ENCODE peak calls at places on chromosomes 11 and 22, in seven cellular contexts. H, O, T, M, A, E and W are unnamed samples.

GRCh38 chr11:57429946-57430345 is 3.0 kb upstream of the SLC43A3 start:
- DNase-seq in E (no peak), M (no peak), H (no peak), T (no peak), O (no peak), A (no peak), W (no peak)

GRCh38 chr11:119920666-119921065 is 191.7 kb upstream of the NECTIN1 start:
- DNase-seq in T (no peak), O (no peak), A (no peak), M (no peak), H (no peak), E (no peak), W (no peak)

GRCh38 chr22:37746366-37747089 is 49.7 kb downstream of the TRIOBP start:
- DNase-seq in A (no peak), T (no peak), H (no peak), M (peak; percentile 55), O (peak; percentile 53), E (no peak), W (peak; percentile 50)

GRCh38 chr22:17486313-17486712 is 77.0 kb upstream of the SLC25A18 start:
- DNase-seq in H (peak; percentile 59), M (peak; percentile 11), T (no peak), E (no peak), O (no peak), A (peak; percentile 8), W (no peak)

GRCh38 chr11:124961972-124962609 is 8.1 kb downstream of the CCDC15 start:
- DNase-seq in M (peak; percentile 60), T (peak; percentile 51), H (peak; percentile 77), E (no peak), A (peak; percentile 78), O (no peak), W (peak; percentile 19)

GRCh38 chr11:121521145-121522042 is 68.6 kb upstream of the SORL1-AS1 start:
- DNase-seq in H (no peak), A (no peak), T (peak; percentile 38), O (no peak), M (no peak), E (no peak), W (no peak)

GRCh38 chr11:8732276-8732675 is 49.7 kb downstream of the RPL27A start:
- DNase-seq in E (no peak), H (no peak), T (peak; percentile 48), O (no peak), A (no peak), M (no peak), W (no peak)

GRCh38 chr11:6576471-6577373 is 26.7 kb downstream of the RRP8 start:
- DNase-seq in T (no peak), H (no peak), O (no peak), A (no peak), E (no peak), M (peak; percentile 56), W (no peak)

GRCh38 chr11:69958308-69958707 is 119.8 kb upstream of the ANO1 start:
- DNase-seq in E (no peak), H (peak; percentile 52), M (no peak), O (no peak), A (no peak), T (no peak), W (no peak)

GRCh38 chr11:10866893-10867331 is 9.1 kb upstream of the ZBED5 start:
- DNase-seq in O (no peak), T (no peak), H (peak; percentile 43), E (no peak), A (no peak), M (peak; percentile 4), W (no peak)

GRCh38 chr22:40719599-40719998 is 40.3 kb downstream of the MCHR1 start:
- DNase-seq in A (peak; percentile 45), T (no peak), H (no peak), M (no peak), E (no peak), O (no peak), W (no peak)

GRCh38 chr22:21919526-21920307 is 32.9 kb downstream of the PPM1F start:
- DNase-seq in T (no peak), O (no peak), E (no peak), M (peak; percentile 11), A (no peak), H (no peak), W (no peak)

GRCh38 chr22:21921729-21922128 is 30.9 kb downstream of the PPM1F start:
- DNase-seq in E (peak; percentile 46), M (no peak), O (no peak), T (no peak), A (no peak), H (no peak), W (no peak)

GRCh38 chr22:21918466-21919185 is 34.0 kb downstream of the PPM1F start:
- DNase-seq in H (no peak), T (no peak), A (no peak), M (peak; percentile 16), O (no peak), E (no peak), W (no peak)

GRCh38 chr22:21921184-21921721 is 31.4 kb downstream of the PPM1F start:
- DNase-seq in E (no peak), M (peak; percentile 27), H (no peak), A (no peak), O (no peak), T (no peak), W (no peak)

DNA sequence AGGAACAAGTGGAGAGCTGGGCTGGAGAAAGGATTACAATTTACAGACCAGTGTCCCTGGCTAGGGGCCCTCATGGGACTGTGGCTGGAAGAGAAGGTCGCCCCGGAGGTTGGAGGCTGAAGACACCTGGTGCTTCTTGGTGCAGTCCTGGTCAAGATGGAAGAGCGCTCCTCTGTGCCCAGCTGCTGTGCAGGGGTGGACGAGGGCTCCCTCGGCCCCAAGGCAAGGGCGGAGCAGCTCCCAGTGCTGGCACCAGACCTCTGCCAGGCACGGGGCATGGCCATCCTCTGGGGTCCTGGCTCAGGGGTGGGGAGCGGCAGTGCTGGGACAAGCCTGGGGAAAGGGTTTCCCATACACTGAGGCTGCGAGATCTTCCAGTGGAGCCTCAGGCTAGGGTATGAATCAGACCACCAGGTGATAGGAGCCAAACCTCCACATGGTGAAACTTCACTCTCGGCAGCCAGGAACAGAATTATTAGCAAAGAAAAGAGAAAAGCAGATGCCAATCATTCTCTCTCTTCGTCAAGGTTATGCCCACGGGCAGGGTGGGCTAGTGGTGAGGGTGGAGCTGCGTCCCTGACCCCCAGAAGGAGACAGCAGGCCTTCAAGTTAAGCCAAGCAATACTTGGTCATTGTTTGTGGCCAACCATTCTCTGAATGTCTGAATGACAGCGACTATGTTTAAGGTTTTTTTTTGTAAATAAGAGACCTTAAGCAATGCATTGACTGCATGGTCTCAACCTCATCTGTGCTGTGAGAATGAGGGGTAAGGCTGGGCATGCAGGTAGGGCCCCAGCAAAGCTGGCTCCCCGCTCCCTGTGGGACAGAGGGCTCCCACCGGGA is 32.1 kb downstream of the PPM1F start:
- DNase-seq in O (no peak), A (no peak), H (no peak), E (no peak), T (no peak), M (peak; percentile 16), W (no peak)
- TF ChIP-seq POLR2AphosphoS5 in O (no peak), A (no peak), H (no peak), E (no peak), T (no peak), M (no peak), W (no peak)

DNA sequence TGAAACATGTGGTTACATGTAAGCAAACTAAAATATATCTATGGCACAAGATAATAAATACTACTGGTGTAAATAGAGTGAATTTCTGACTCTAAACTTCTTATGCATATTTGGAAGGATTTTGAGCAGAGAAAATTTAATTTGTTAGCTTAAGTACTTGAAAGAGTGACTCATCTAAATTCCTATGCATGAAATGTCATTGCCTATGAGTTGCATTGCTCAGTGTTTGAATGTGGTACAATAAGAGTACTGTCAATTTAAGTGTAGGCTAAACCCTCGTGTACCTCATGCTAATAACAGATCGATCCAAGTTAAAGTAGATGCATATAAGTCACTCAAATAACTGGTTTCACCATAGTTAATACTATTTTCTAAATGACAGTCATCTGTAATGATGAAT is 5.3 kb upstream of the CARD18 start:
- DNase-seq in E (no peak), M (no peak), H (no peak), O (no peak), A (peak; percentile 62), T (no peak), W (no peak)
- TF ChIP-seq TAF1 in E (no peak), M (no peak), H (no peak), O (no peak), A (no peak), T (no peak), W (no peak)

DNA sequence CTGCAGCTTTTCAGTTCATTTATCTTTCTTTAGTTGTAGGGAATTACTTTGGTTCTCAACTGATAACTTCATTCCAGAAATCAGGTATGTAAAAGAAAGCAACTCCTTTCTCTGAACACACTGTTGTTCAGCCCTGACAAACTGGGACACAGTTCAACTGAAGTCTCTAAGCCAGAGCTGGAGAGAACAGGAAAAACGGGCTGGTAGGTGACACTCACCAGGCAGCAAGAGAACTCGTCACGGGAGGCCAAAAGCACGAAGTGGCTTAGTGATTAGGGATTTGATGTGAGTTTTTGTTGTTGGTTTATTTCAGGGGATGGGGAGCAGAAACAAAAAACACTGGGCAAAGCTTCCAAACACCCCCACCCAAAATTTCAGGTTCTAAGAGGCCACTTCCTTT is 54.1 kb downstream of the MYH9 start:
- DNase-seq in H (no peak), T (no peak), A (no peak), E (no peak), O (no peak), M (no peak), W (no peak)
- TF ChIP-seq POLR2AphosphoS5 in H (no peak), T (no peak), A (no peak), E (no peak), O (no peak), M (no peak), W (no peak)

GRCh38 chr11:62105611-62106245 is 18.1 kb upstream of the INCENP start:
- DNase-seq in T (no peak), E (no peak), O (no peak), A (no peak), M (no peak), H (no peak), W (no peak)

GRCh38 chr11:62104816-62105610 is 18.8 kb upstream of the INCENP start:
- DNase-seq in M (no peak), T (no peak), O (no peak), E (no peak), A (no peak), H (peak; percentile 94), W (no peak)

GRCh38 chr11:62104001-62104400 is 19.8 kb upstream of the INCENP start:
- DNase-seq in M (no peak), O (no peak), T (no peak), H (no peak), E (no peak), A (no peak), W (no peak)

GRCh38 chr11:62108971-62109391 is 14.8 kb upstream of the INCENP start:
- DNase-seq in O (no peak), H (peak; percentile 22), A (no peak), T (no peak), E (no peak), M (no peak), W (no peak)

DNA sequence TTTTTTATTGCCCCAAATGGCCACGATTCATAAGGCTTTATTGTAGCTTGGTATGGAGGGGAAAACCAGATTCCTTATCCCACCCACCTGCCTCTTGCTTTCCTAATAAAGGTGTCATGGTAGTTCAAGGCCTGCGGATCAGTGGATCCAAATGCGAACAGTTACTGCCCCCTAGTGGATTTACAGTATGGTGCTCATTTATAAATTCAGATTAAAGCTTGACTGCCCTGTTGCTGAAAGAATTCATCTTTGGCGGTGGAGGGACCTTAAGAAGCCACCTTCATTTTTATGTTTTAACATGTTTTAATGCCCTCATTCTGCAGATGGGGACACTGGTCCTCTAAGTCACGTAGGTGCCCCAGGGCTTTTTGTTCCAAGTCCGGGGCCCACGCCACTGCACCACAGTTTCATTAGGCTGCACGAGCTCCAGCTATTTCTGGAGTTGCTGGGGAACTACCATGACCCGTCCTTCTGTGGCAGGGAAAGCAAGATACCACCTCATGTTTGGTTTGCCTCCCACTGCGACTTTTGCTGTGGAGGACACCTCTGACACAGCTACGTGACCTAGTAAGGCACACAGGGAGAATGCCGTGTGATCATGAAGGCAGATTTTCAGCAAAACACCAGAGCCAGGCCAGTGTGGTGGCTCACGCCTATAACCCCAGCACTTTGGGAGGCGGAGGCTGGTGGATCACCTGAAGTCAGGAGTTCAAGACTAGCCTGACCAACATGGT is 15.6 kb upstream of the INCENP start:
- DNase-seq in A (peak; percentile 65), T (peak; percentile 11), O (no peak), M (peak; percentile 69), H (peak; percentile 80), E (peak; percentile 19), W (no peak)
- TF ChIP-seq TAF1 in A (no peak), T (no peak), O (no peak), M (no peak), H (no peak), E (no peak), W (no peak)